ENCODE peak calls at places on chromosomes 1 and 21, in six cellular contexts. G is WTC11, Q is HCT116, H is H1, K is HepG2, N is GM12878. X is an unnamed sample.

GRCh38 chr1:53580739-53581475 is 121.7 kb downstream of the DMRTB1 start:
- DNase-seq in Q (no peak), G (no peak), K (no peak), H (no peak), N (no peak), X (no peak)

GRCh38 chr1:9069324-9070100 is at the start of gene SLC2A5:
- DNase-seq in G (no peak), K (no peak), Q (no peak), H (no peak), N (peak), X (no peak)

GRCh38 chr1:44293761-44294315 is 61.2 kb downstream of the ERI3 start:
- DNase-seq in Q (no peak), K (no peak), N (no peak), H (no peak), G (no peak), X (no peak)

GRCh38 chr1:58649555-58649954 is 50.3 kb downstream of the MYSM1 start:
- DNase-seq in Q (no peak), H (no peak), G (no peak), N (no peak), K (no peak), X (no peak)

GRCh38 chr1:27557596-27558340 is 46.2 kb downstream of the AHDC1 start:
- DNase-seq in G (peak), Q (peak), K (no peak), H (no peak), N (no peak), X (no peak)

GRCh38 chr21:38561613-38562012 is 63.3 kb upstream of the ERG start:
- DNase-seq in N (no peak), H (no peak), Q (no peak), K (no peak), G (no peak), X (no peak)

GRCh38 chr1:98005326-98006010 is 84.6 kb upstream of the DPYD start:
- DNase-seq in G (no peak), K (no peak), Q (no peak), H (no peak), N (no peak), X (no peak)

GRCh38 chr1:180155202-180155682 is 573 bp downstream of the QSOX1 start:
- DNase-seq in N (no peak), K (no peak), H (no peak), Q (no peak), G (peak), X (peak)

GRCh38 chr1:197399691-197400521 is 131.9 kb downstream of the CRB1 start:
- DNase-seq in N (peak), Q (peak), K (peak), H (no peak), G (peak), X (peak)

GRCh38 chr21:35102488-35103407 is 53.6 kb upstream of the RUNX1 start:
- DNase-seq in K (peak), H (no peak), G (no peak), Q (no peak), N (no peak), X (peak)

GRCh38 chr1:160826546-160826945 is 30.6 kb downstream of the LY9 start:
- DNase-seq in Q (no peak), K (no peak), N (no peak), H (no peak), G (no peak), X (no peak)

GRCh38 chr1:73472810-73473209 is 725.2 kb downstream of the LRRIQ3 start:
- DNase-seq in Q (no peak), N (no peak), G (peak), K (no peak), H (no peak), X (no peak)

GRCh38 chr1:78333426-78334012 is 157.3 kb upstream of the PTGFR start:
- DNase-seq in Q (peak), H (no peak), N (no peak), K (peak), G (no peak), X (peak)

GRCh38 chr1:24421502-24421901 is 5.9 kb downstream of the NIPAL3 start:
- DNase-seq in N (no peak), H (no peak), Q (no peak), K (peak), G (no peak), X (no peak)

GRCh38 chr1:55694297-55694696 is 479.1 kb upstream of the USP24 start:
- DNase-seq in K (no peak), Q (no peak), N (no peak), H (no peak), G (no peak), X (no peak)

GRCh38 chr1:41898191-41898713 is 20.5 kb downstream of the HIVEP3 start:
- DNase-seq in Q (no peak), N (no peak), H (no peak), K (no peak), G (no peak), X (peak)

GRCh38 chr1:156386134-156386901 is 17.3 kb downstream of the RHBG start:
- DNase-seq in Q (no peak), G (no peak), N (no peak), H (no peak), K (no peak), X (no peak)
- TF ChIP-seq ATF3 in Q (no peak), G (no peak), N (no peak), H (no peak), K (no peak), X (no peak)

DNA sequence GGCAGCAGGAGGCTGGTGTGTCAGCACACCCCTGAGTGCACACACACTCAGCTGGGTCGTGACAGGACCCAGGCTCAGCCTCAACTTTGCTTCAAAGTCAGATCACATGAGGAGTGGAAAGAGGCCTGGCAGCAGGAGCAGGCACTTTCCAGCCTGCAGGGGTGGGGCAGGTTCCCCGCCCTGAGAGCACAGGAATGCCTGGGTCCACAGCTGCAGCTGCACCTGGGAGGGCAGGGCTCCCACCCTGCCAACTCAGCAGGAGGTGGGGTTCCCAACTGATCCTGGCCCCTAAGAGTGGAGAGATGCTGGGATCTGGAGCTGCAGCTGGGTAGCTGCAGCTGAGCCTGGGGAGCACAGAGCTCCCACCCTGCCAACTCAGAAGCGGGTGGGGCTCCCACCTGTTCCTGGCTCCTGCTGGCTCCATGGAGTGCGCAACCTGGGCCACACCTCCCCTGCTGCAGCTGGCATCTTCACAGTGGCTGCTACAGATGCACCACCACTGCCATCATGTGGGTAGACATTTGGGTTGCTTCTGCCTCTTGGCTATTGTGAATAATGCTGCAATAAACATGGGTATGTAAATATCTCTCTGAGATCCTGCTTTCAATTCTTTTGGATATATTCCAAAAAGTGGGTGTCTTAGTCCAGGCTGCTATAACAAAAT is 415.4 kb downstream of the TTLL7 start:
- DNase-seq in Q (no peak), K (no peak), G (peak), H (no peak), N (no peak), X (no peak)
- TF ChIP-seq ATF3 in Q (no peak), K (no peak), G (no peak), H (no peak), N (no peak), X (no peak)

DNA sequence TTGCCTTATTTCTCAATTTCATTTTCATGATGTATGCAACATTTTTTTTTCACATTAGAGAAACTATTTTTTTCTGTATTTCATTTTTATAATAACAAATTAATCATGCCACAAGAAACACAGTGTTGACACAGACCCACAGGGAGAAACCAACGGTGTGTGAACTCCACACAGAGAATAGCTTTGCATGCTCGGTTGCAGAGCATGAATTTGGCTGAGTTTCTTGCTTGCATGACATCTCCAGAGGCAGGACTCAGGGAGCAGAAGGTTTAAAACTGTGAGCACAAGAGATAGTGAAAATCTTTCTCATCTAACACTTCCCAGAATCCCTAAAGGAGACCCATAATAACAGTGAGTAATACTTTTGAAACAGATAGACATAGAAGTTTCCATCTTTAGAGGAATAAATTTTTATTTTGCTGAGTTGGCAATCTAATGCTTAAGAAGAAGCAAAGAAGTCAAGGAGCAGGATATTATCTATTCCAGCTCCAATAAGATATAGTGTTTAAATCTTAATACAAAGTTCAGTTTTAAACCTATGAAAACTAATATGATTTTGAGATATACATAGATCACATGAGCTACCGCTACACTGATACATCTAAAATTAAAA is 890.9 kb downstream of the MRPL39 start:
- DNase-seq in H (no peak), N (no peak), K (no peak), Q (no peak), G (no peak), X (no peak)
- TF ChIP-seq ATF3 in H (no peak), N (no peak), K (no peak), Q (no peak), G (no peak), X (no peak)

GRCh38 chr1:39395357-39395831 is 96.0 kb upstream of the BMP8A start:
- DNase-seq in K (peak), G (no peak), Q (peak), H (no peak), N (no peak), X (no peak)
- TF ChIP-seq ATF3 in K (no peak), G (no peak), Q (no peak), H (no peak), N (no peak), X (no peak)

DNA sequence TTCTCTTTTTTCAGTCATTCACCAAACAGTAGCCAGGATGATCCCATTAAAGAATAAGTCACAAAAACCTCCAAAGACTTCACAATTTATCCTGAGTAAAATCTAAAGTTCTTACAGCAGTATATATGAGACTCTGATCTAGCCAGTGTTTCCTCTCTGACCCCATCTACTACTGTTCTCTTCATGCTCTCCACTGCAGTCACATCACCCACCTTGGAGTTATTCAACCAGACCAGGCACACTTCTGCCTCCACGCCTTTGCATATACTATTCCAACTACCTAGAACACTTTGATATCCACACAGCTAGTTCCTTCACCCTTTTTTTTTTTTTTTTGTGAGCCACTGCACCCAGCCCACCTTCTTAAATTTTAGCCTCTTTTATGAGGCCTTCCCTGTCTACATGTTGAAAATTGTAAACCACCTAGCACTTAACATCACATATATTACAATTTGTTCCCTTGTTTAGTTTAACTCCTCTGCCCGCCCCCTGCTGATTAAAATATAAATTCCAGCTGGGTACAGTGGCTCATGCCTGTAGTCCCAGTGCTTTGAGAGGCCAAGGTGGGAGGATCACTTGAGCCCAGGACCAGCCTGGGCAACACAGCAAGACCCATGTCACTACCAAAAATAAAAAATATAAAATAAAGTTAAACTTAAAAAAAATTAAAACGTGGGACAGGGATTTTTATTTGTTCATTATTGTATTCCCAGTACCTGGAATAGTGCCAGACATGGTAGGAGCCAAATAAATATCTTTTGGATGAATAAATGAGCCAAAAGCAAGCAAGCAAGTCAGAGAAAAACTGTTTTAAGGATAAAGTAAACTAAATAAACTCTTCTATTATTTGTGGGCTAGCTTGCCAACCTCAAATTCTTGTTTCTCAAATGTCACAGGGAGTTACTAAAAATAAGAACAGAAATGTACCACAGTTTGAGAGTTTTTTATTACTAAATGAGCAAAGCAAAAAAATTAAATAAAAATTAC is 35.2 kb upstream of the MUTYH start:
- DNase-seq in K (no peak), N (no peak), G (no peak), Q (no peak), H (no peak), X (no peak)
- TF ChIP-seq ATF3 in K (no peak), N (no peak), G (no peak), Q (no peak), H (no peak), X (no peak)

X was measured in K562.